ENCODE peak calls at places on chromosome 6, in six cellular contexts. C, K, E, T, W and O are unnamed samples.

GRCh38 chr6:12709556-12709955 is 7.0 kb upstream of the PHACTR1 start:
- DNase-seq in C (no peak), K (peak), E (no peak), T (no peak), W (no peak), O (no peak)

GRCh38 chr6:165883851-165884640 is 221.0 kb upstream of the PDE10A start:
- DNase-seq in C (no peak), K (peak), E (no peak), T (no peak), W (no peak), O (peak)

GRCh38 chr6:109406196-109406595 is 23.9 kb upstream of the CD164 start:
- DNase-seq in C (peak), K (no peak), E (no peak), T (no peak), W (no peak), O (peak)

GRCh38 chr6:125197795-125198269 is 44.3 kb downstream of the TPD52L1 start:
- DNase-seq in C (peak), K (peak), E (peak), T (peak), W (peak), O (peak)

GRCh38 chr6:33694401-33694931 is 17.0 kb downstream of the UQCC2 start:
- DNase-seq in C (peak), K (peak), E (no peak), T (no peak), W (no peak), O (peak)

GRCh38 chr6:170178266-170178560 is 112.7 kb downstream of the DLL1 start:
- DNase-seq in C (no peak), K (no peak), E (no peak), T (no peak), W (no peak), O (no peak)

GRCh38 chr6:62283828-62284411 is 2.1 kb downstream of the KHDRBS2 start:
- DNase-seq in C (peak), K (peak), E (no peak), T (no peak), W (no peak), O (peak)

GRCh38 chr6:102619585-102619984 is 1226.1 kb downstream of the GRIK2 start:
- DNase-seq in C (peak), K (peak), E (no peak), T (no peak), W (no peak), O (peak)

GRCh38 chr6:37105782-37106137 is 64.2 kb upstream of the PIM1 start:
- DNase-seq in C (no peak), K (no peak), E (no peak), T (no peak), W (no peak), O (no peak)

GRCh38 chr6:42727084-42727601 is 4.7 kb upstream of the PRPH2 start:
- DNase-seq in C (no peak), K (no peak), E (peak), T (peak), W (peak), O (no peak)

GRCh38 chr6:31639043-31639442 is 13.4 kb downstream of the BAG6 start:
- DNase-seq in C (no peak), K (no peak), E (no peak), T (no peak), W (no peak), O (no peak)

GRCh38 chr6:149114167-149114566 is 203.3 kb upstream of the TAB2 start:
- DNase-seq in C (no peak), K (no peak), E (peak), T (no peak), W (peak), O (no peak)

GRCh38 chr6:88449770-88450169 is 283.6 kb upstream of the CNR1 start:
- DNase-seq in C (no peak), K (no peak), E (no peak), T (no peak), W (no peak), O (peak)

GRCh38 chr6:125153541-125154183 is at the start of gene TPD52L1:
- DNase-seq in C (peak), K (peak), E (peak), T (peak), W (peak), O (peak)

GRCh38 chr6:138086573-138087196 is 20.5 kb downstream of the PERP start:
- DNase-seq in C (no peak), K (peak), E (no peak), T (no peak), W (no peak), O (no peak)

GRCh38 chr6:49423817-49424216 is 39.2 kb downstream of the MMUT start:
- DNase-seq in C (peak), K (peak), E (no peak), T (no peak), W (no peak), O (peak)
- TF ChIP-seq CTCF in C (peak), K (peak), E (no peak), T (no peak), W (no peak), O (peak)

DNA sequence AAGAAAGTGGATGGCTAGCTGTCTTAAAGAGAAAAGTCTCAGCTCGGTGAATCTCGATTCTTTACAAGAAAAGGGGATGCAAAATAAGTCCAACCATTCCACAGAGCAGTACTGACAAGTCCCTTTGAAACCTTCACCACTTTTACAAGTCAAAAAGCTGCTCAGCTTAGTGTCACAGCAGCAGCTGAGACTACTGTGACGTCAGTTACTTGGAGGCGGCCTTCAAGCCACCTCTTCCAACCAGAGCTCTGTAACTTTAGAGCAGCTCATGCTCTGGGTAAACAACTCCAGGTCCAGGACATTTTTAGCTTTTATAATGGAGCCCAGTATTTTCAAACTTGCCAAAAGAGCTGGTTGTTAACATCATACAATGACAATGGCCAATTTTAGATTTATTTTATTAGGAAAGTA is at the start of gene KIAA0408:
- DNase-seq in C (peak), K (peak), E (peak), T (peak), W (peak), O (peak)
- H3K4me3 ChIP-seq in C (peak), K (no peak), E (peak), T (no peak), W (peak), O (peak)

GRCh38 chr6:51541847-51542246 is 545.6 kb downstream of the PKHD1 start:
- DNase-seq in C (no peak), K (no peak), E (no peak), T (no peak), W (no peak), O (peak)
- TF ChIP-seq CTCF in C (no peak), K (no peak), E (no peak), T (no peak), W (no peak), O (no peak)

DNA sequence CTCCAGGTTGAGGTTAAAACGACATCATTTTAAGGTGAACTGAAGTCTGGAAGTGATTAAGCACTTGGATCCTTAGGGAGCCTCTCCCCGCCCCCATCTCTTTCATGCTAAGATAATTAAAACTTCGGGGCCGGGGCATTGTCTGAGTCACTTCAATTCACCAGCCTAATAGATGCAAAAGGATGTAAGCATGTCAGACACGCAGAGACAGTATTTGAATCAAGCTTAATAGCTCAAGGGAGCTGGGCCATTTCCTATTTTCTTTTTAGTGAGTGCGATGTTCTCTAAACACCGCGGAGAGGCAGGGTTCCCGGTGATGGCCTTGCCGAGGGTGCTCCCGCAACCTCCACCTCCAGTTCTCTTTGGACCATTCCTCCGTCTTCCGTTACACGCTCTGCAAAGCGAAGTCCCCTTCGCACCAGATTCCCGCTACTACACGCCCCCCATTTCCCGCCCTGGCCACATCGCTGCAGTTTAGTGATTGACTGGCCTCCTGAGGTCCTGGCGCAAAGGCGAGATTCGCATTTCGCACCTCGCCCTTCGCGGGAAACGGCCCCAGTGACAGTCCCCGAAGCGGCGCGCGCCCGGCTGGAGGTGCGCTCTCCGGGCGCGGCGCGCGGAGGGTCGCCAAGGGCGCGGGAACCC is 516 bp upstream of the IRF4 start:
- DNase-seq in C (peak), K (no peak), E (no peak), T (no peak), W (no peak), O (peak)
- H3K4me3 ChIP-seq in C (peak), K (peak), E (peak), T (no peak), W (peak), O (peak)